ENCODE peak calls at places on chromosomes 4 and X, in six cellular contexts. C is tibial nerve, B is transverse colon, W is esophagus squamous epithelium, P is A549, M is astrocyte. E is an unnamed sample.

GRCh38 chr4:7031526-7032449 is 11.4 kb upstream of the TADA2B start:
- DNase-seq in C (no peak), B (no peak), W (no peak), P (no peak), M (no peak), E (peak; percentile 37)

GRCh38 chr4:17560065-17560673 is 16.8 kb upstream of the LAP3 start:
- DNase-seq in C (no peak), B (no peak), W (no peak), P (no peak), M (no peak), E (no peak)

GRCh38 chrX:123424546-123424945 is 240.5 kb downstream of the GRIA3 start:
- DNase-seq in C (no peak), B (no peak), W (no peak), P (peak; percentile 5), M (peak; percentile 82), E (peak; percentile 60)

GRCh38 chrX:49166914-49167739 is 4.6 kb downstream of the MAGIX start:
- DNase-seq in C (peak; percentile 47), B (peak; percentile 74), W (no peak), P (no peak), M (peak; percentile 77), E (peak; percentile 61)

GRCh38 chr4:25712611-25713010 is 57.0 kb downstream of the SLC34A2 start:
- DNase-seq in C (no peak), B (no peak), W (no peak), P (no peak), M (no peak), E (no peak)

GRCh38 chr4:15653864-15654391 is 1.2 kb downstream of the FBXL5 start:
- DNase-seq in C (no peak), B (no peak), W (no peak), P (peak; percentile 32), M (peak; percentile 71), E (peak; percentile 79)

GRCh38 chr4:14399919-14400706 is 602.2 kb upstream of the CPEB2 start:
- DNase-seq in C (no peak), B (no peak), W (no peak), P (peak; percentile 7), M (no peak), E (no peak)

GRCh38 chrX:69510137-69510715 is 6.1 kb downstream of the NALF2 start:
- DNase-seq in C (no peak), B (no peak), W (no peak), P (no peak), M (no peak), E (no peak)

GRCh38 chr4:145179201-145179860 is 1.1 kb downstream of the OTUD4 start:
- DNase-seq in C (peak; percentile 46), B (peak; percentile 85), W (peak; percentile 10), P (peak; percentile 54), M (peak; percentile 42), E (peak; percentile 50)

GRCh38 chr4:20384456-20384855 is 132.8 kb downstream of the SLIT2 start:
- DNase-seq in C (no peak), B (no peak), W (no peak), P (no peak), M (no peak), E (no peak)

GRCh38 chr4:138452823-138453222 is 210.7 kb upstream of the SLC7A11 start:
- DNase-seq in C (no peak), B (no peak), W (no peak), P (no peak), M (no peak), E (no peak)

GRCh38 chr4:148575577-148575976 is 133.4 kb upstream of the NR3C2 start:
- DNase-seq in C (no peak), B (no peak), W (no peak), P (no peak), M (no peak), E (no peak)

GRCh38 chr4:17336524-17336941 is 175.4 kb downstream of the QDPR start:
- DNase-seq in C (no peak), B (peak; percentile 9), W (no peak), P (no peak), M (peak; percentile 68), E (no peak)

GRCh38 chr4:22129454-22130075 is 181.0 kb upstream of the KCNIP4 start:
- DNase-seq in C (no peak), B (peak; percentile 22), W (no peak), P (peak; percentile 34), M (peak; percentile 9), E (peak; percentile 47)

GRCh38 chr4:53651142-53651720 is 59.9 kb upstream of the LNX1 start:
- DNase-seq in C (peak; percentile 24), B (peak; percentile 80), W (no peak), P (no peak), M (peak; percentile 2), E (no peak)

GRCh38 chr4:142264961-142265360 is 581.1 kb downstream of the INPP4B start:
- DNase-seq in C (no peak), B (no peak), W (no peak), P (peak; percentile 2), M (peak; percentile 67), E (peak; percentile 51)

GRCh38 chrX:34873500-34874225 is 68.9 kb upstream of the FAM47B start:
- DNase-seq in C (no peak), B (no peak), W (no peak), P (no peak), M (peak; percentile 23), E (peak; percentile 81)

GRCh38 chr4:1245481-1246051 is 3.4 kb downstream of the CTBP1 start:
- DNase-seq in C (no peak), B (peak; percentile 6), W (no peak), P (no peak), M (no peak), E (no peak)

GRCh38 chrX:37423864-37424569 is 74.9 kb downstream of the PRRG1 start:
- DNase-seq in C (no peak), B (no peak), W (no peak), P (no peak), M (peak; percentile 55), E (peak; percentile 50)

GRCh38 chrX:39195156-39195555 is 393.9 kb downstream of the MID1IP1 start:
- DNase-seq in C (no peak), B (no peak), W (no peak), P (no peak), M (no peak), E (no peak)

GRCh38 chrX:151019837-151020236 is 36.7 kb downstream of the HMGB3 start:
- DNase-seq in C (no peak), B (no peak), W (no peak), P (no peak), M (no peak), E (peak; percentile 15)

DNA sequence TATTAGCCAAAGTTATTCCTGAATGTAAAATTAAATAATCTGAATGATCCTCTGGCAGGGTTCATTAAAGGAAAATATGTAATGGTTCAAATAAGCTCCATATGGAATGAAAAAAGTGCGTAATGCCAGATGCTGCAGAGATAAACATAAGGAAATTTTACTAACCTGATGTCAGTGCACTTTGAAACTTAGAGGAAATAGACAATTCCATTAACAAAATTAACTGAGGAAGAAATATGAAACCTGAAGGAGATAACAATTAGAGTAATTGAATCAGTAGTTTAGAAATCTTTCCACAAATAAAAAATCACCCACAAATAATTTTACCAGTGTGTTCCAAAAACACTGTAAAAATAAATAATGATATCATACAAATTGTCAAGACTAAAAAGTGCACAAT is 387.5 kb downstream of the GRIA2 start:
- DNase-seq in C (no peak), B (no peak), W (no peak), P (no peak), M (no peak), E (no peak)
- TF ChIP-seq CTCF in C (no peak), B (no peak), W (no peak), P (no peak), M (no peak), E (no peak)

GRCh38 chrX:136607236-136607635 is 40.7 kb upstream of the CD40LG start:
- DNase-seq in C (no peak), B (no peak), W (no peak), P (no peak), M (no peak), E (no peak)

DNA sequence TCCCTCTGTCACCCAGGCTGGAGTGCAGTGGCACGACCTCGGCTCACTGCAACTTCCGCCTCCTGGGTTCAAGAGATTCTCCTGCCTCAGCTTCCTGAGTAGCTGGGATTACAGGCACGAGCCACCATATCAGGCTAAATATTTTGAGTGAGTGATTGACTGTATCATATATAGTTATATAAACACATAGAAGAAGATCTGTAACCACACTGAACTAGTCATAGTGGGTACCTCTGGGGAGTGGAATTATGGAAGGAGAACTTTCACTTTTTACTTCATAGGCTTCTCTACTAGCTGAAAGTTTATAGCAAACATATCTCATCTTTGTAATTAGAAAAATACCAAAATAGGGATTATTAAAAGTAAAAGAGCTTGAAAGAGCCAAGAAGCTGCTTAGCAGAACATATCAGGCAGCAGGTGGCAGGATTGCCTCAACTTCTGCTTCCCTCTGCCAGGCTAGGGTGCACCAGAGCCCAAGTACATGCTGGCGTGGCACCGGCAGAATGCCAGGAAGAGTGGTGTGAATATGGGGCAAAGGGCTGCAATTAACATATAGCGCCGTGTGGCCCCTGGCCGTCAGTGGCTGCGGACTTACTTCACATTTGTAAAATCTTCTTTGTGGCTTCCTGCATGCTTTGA is 39.5 kb upstream of the CD40LG start:
- DNase-seq in C (peak; percentile 5), B (peak; percentile 64), W (no peak), P (peak; percentile 32), M (no peak), E (peak; percentile 50)
- TF ChIP-seq CTCF in C (peak; percentile 18), B (no peak), W (no peak), P (peak; percentile 14), M (no peak), E (peak; percentile 50)

GRCh38 chrX:101450951-101451350 is 34.3 kb upstream of the ARMCX4 start:
- DNase-seq in C (no peak), B (no peak), W (no peak), P (no peak), M (no peak), E (peak; percentile 74)
- TF ChIP-seq CTCF in C (no peak), B (no peak), W (no peak), P (no peak), M (no peak), E (peak; percentile 13)

GRCh38 chrX:100350704-100351489 is 59.2 kb downstream of the PCDH19 start:
- DNase-seq in C (no peak), B (no peak), W (no peak), P (no peak), M (no peak), E (no peak)
- TF ChIP-seq CTCF in C (no peak), B (no peak), W (no peak), P (no peak), M (no peak), E (no peak)

GRCh38 chrX:40733691-40734090 is 1.7 kb downstream of the MED14 start:
- DNase-seq in C (no peak), B (no peak), W (no peak), P (no peak), M (no peak), E (no peak)

GRCh38 chrX:40734956-40735317 is 405 bp downstream of the MED14 start:
- DNase-seq in C (no peak), B (peak; percentile 37), W (no peak), P (peak; percentile 11), M (no peak), E (peak; percentile 24)

GRCh38 chrX:40735318-40736169 is at the start of gene MED14:
- DNase-seq in C (peak; percentile 71), B (peak; percentile 93), W (peak; percentile 76), P (peak; percentile 94), M (peak; percentile 75), E (peak; percentile 87)

DNA sequence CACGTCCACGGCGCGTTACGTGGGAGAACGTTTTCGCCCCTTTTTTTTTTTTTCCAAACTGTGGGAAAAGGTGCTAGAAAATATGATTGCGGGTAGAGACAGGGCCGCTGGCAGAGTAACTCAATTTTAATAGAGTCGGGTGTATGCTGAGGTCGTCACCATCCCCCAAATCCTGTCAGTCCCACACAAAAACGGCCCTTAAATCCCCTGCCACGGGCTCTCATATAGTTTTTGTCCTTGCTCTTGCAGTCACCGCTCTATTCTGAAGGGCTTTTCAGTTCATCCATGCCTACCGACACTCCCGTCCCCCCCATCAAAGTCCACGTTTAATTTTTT is 796 bp upstream of the MED14 start:
- DNase-seq in C (no peak), B (no peak), W (no peak), P (no peak), M (no peak), E (no peak)
- TF ChIP-seq CTCF in C (no peak), B (no peak), W (no peak), P (no peak), M (no peak), E (no peak)

E was measured in choroid plexus epithelial cell.